ENCODE peak calls at places on chromosomes 16 and 17, in five cellular contexts. G is mesendoderm, U is neural progenitor cell, L is endodermal cell, N is esophagus muscularis mucosa. B is an unnamed sample. For H3K36me3, the result is how much of the 10 kb centered on the place peaks cover.

GRCh38 chr17:30378191-30378796 is 433 bp upstream of the CPD start:
- DNase-seq in G (peak), U (peak), L (peak), N (no peak), B (peak)

GRCh38 chr16:31453255-31454204 is 5.8 kb upstream of the ARMC5 start:
- DNase-seq in G (peak), U (peak), L (peak), N (no peak), B (no peak)

GRCh38 chr16:67470314-67470713 is 10.6 kb downstream of the ATP6V0D1 start:
- DNase-seq in G (no peak), U (no peak), L (no peak), N (no peak), B (no peak)

GRCh38 chr17:72479113-72479512 is 358.3 kb downstream of the SOX9 start:
- DNase-seq in G (no peak), U (no peak), L (peak), N (no peak), B (no peak)

GRCh38 chr16:4661661-4662060 is 31.7 kb upstream of the NUDT16L1 start:
- DNase-seq in G (no peak), U (no peak), L (no peak), N (no peak), B (no peak)

GRCh38 chr17:47879028-47879585 is 16.9 kb upstream of the SP2 start:
- DNase-seq in G (no peak), U (no peak), L (no peak), N (no peak), B (no peak)

GRCh38 chr16:1261131-1261917 is 5.5 kb downstream of the TPSD1 start:
- DNase-seq in G (peak), U (no peak), L (peak), N (no peak), B (no peak)

GRCh38 chr16:24670623-24671454 is 58.6 kb upstream of the TNRC6A start:
- DNase-seq in G (peak), U (peak), L (peak), N (peak), B (no peak)

GRCh38 chr16:8716592-8716991 is 42.2 kb downstream of the ABAT start:
- DNase-seq in G (no peak), U (no peak), L (no peak), N (no peak), B (no peak)

GRCh38 chr17:39675390-39676082 is 7.3 kb downstream of the PNMT start:
- DNase-seq in G (no peak), U (no peak), L (no peak), N (no peak), B (no peak)

GRCh38 chr16:66486773-66487579 is 59.9 kb downstream of the BEAN1 start:
- DNase-seq in G (no peak), U (no peak), L (no peak), N (no peak), B (no peak)

GRCh38 chr16:20303012-20303411 is 24.3 kb downstream of the GP2 start:
- DNase-seq in G (no peak), U (no peak), L (no peak), N (no peak), B (no peak)

GRCh38 chr16:69286941-69287713 is 24.0 kb upstream of the VPS4A start:
- DNase-seq in G (peak), U (peak), L (no peak), N (no peak), B (no peak)

GRCh38 chr17:31488264-31488981 is 96.9 kb downstream of the RAB11FIP4 start:
- DNase-seq in G (peak), U (peak), L (peak), N (no peak), B (peak)

GRCh38 chr16:88369447-88370008 is 13.2 kb upstream of the ZNF469 start:
- DNase-seq in G (peak), U (no peak), L (no peak), N (no peak), B (no peak)

GRCh38 chr17:66002807-66003206 is 189.1 kb downstream of the CEP112 start:
- DNase-seq in G (no peak), U (no peak), L (no peak), N (no peak), B (no peak)

GRCh38 chr16:49335828-49336227 is 37.8 kb upstream of the C16orf78 start:
- DNase-seq in G (no peak), U (no peak), L (no peak), N (peak), B (no peak)

GRCh38 chr16:86679490-86679889 is 101.1 kb downstream of the FOXL1 start:
- DNase-seq in G (no peak), U (no peak), L (no peak), N (no peak), B (no peak)

GRCh38 chr16:23557779-23558330 is 328 bp downstream of the UBFD1 start:
- DNase-seq in G (no peak), U (no peak), L (no peak), N (no peak), B (peak)

GRCh38 chr17:7293821-7294613 is 422 bp downstream of the YBX2 start:
- DNase-seq in G (peak), U (peak), L (peak), N (no peak), B (no peak)

GRCh38 chr17:9151091-9151490 is 129.8 kb downstream of the NTN1 start:
- DNase-seq in G (peak), U (peak), L (peak), N (no peak), B (no peak)

GRCh38 chr17:21677126-21677910 is 15.0 kb upstream of the KCNJ18 start:
- DNase-seq in G (no peak), U (no peak), L (no peak), N (no peak), B (no peak)

GRCh38 chr17:31394544-31394943 is 3.1 kb downstream of the RAB11FIP4 start:
- DNase-seq in G (peak), U (peak), L (peak), N (no peak), B (no peak)

GRCh38 chr17:1147664-1148063 is 32.1 kb downstream of the ABR start:
- DNase-seq in G (peak), U (peak), L (peak), N (no peak), B (no peak)

GRCh38 chr16:74747716-74748041 is 26.9 kb downstream of the FA2H start:
- DNase-seq in G (no peak), U (no peak), L (no peak), N (no peak), B (no peak)

GRCh38 chr16:68369168-68369567 is 58.3 kb downstream of the PRMT7 start:
- DNase-seq in G (no peak), U (no peak), L (no peak), N (no peak), B (no peak)

GRCh38 chr16:48617104-48617503 is 7.1 kb upstream of the N4BP1 start:
- DNase-seq in G (no peak), U (no peak), L (no peak), N (no peak), B (no peak)

GRCh38 chr17:78144146-78144719 is 2.0 kb upstream of the C17orf99 start:
- DNase-seq in G (no peak), U (no peak), L (peak), N (no peak), B (no peak)

GRCh38 chr16:440627-441026 is 15.2 kb downstream of the RAB11FIP3 start:
- DNase-seq in G (no peak), U (no peak), L (no peak), N (no peak), B (no peak)

GRCh38 chr17:42248351-42249179 is 27.6 kb downstream of the STAT5B start:
- DNase-seq in G (peak), U (peak), L (no peak), N (peak), B (peak)

GRCh38 chr17:2948721-2949468 is 114.5 kb downstream of the OR1D5 start:
- DNase-seq in G (no peak), U (no peak), L (peak), N (no peak), B (no peak)

GRCh38 chr16:47065766-47066688 is 77.7 kb downstream of the NETO2 start:
- DNase-seq in G (no peak), U (peak), L (peak), N (peak), B (no peak)

GRCh38 chr16:11164482-11165270 is 91.3 kb downstream of the SOCS1 start:
- DNase-seq in G (no peak), U (peak), L (no peak), N (no peak), B (no peak)

GRCh38 chr17:74153821-74154430 is 49.6 kb upstream of the RPL38 start:
- DNase-seq in G (no peak), U (no peak), L (no peak), N (peak), B (no peak)

DNA sequence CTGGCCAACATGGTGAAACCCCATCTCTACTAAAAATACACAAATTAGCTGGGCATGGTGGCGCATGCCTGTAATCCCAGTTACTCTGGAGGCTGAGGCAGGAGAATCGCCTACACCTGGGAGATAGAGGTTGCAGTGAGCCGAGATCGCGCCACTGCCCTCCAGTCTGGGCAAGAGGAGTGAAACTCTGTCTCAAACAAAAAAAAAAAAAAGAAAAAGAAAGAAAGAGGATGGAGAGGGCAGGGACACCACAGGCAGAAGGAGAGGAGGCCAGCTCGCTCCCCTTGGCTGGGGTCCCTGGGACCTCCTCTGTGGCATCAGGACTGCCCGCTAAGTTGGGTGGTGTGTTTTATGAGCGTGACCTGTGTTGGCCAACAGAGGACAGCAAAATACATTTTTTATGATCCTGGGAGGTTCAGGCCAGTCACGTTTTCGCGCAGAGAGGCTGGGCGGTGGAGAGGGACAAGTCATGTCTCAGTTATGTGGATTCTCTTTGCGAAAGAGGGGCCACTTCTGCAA is 229.6 kb downstream of the MRTFB start:
- DNase-seq in G (peak), U (peak), L (peak), N (no peak), B (peak)
- H3K27ac ChIP-seq in G (no peak), U (no peak), L (no peak), N (peak), B (no peak)

GRCh38 chr17:58001461-58002124 is 5.5 kb downstream of the SRSF1 start:
- DNase-seq in G (no peak), U (no peak), L (no peak), N (no peak), B (no peak)

GRCh38 chr17:58004060-58004459 is 3.0 kb downstream of the SRSF1 start:
- DNase-seq in G (no peak), U (no peak), L (no peak), N (no peak), B (no peak)

GRCh38 chr17:58002558-58002957 is 4.5 kb downstream of the SRSF1 start:
- DNase-seq in G (no peak), U (no peak), L (no peak), N (no peak), B (no peak)

GRCh38 chr17:58002154-58002553 is 4.9 kb downstream of the SRSF1 start:
- DNase-seq in G (no peak), U (no peak), L (no peak), N (no peak), B (no peak)

DNA sequence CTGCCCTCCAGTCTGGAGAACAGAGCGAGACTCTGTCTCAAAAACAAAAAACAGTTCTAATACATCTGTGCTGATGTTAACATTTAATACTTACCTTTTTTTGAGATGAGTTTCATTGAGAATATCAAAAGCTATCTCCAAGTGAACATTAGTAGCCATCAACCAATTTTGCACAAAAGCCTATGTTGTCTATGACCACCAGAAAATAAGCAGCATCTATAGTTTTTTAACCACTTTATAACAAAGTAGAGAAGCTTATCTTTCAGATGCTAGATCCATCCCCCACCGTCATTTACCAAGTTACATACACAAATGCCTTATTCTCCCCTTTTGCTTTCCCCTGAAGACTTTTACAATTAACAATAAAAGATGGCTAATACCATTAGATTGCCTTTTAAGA is 4.1 kb downstream of the SRSF1 start:
- DNase-seq in G (no peak), U (no peak), L (no peak), N (no peak), B (no peak)
- H3K4me3 ChIP-seq in G (no peak), U (peak), L (peak), N (no peak), B (no peak)

GRCh38 chr17:37476431-37477130 is 13.1 kb upstream of the DUSP14 start:
- DNase-seq in G (peak), U (no peak), L (no peak), N (no peak), B (no peak)

GRCh38 chr17:37480427-37480826 is 9.3 kb upstream of the DUSP14 start:
- DNase-seq in G (no peak), U (no peak), L (no peak), N (no peak), B (no peak)

GRCh38 chr17:37475713-37476420 is 13.8 kb upstream of the DUSP14 start:
- DNase-seq in G (no peak), U (no peak), L (no peak), N (no peak), B (no peak)

GRCh38 chr17:37479025-37479424 is 10.7 kb upstream of the DUSP14 start:
- DNase-seq in G (no peak), U (no peak), L (no peak), N (no peak), B (no peak)

GRCh38 chr17:37478187-37478586 is 11.5 kb upstream of the DUSP14 start:
- DNase-seq in G (no peak), U (no peak), L (no peak), N (no peak), B (no peak)
- H3K36me3 ChIP-seq in G (under half), U (under half), L (half or more), N (half or more), B (under half)

GRCh38 chr17:75584358-75585175 is 3.0 kb upstream of the MYO15B start:
- DNase-seq in G (no peak), U (no peak), L (peak), N (no peak), B (no peak)
- H3K27ac ChIP-seq in G (no peak), U (no peak), L (no peak), N (no peak), B (no peak)

B was measured in CD8-positive, alpha-beta memory T cell.